ENCODE peak calls at places on chromosome 13, in four cellular contexts. F is heart right ventricle; W is lower leg skin; X is activated CD4-positive, CD25-positive, alpha-beta regulatory T cell treated with anti-CD3 and anti-CD28 coated beads, Interleukin-2, amount 50 U/mL, for 16 hours. G is an unnamed sample.
A peak's percentile ranks its signal among the peaks of the same experiment; 100 is the strongest.

GRCh38 chr13:29994911-29995601 is 144.6 kb upstream of the UBL3 start:
- DNase-seq in W (peak; percentile 40), F (no peak), X (no peak), G (no peak)

GRCh38 chr13:99357920-99358319 is 50.7 kb upstream of the GPR183 start:
- DNase-seq in F (no peak), X (no peak), W (peak; percentile 11), G (no peak)

GRCh38 chr13:104671901-104672300 is 1605.7 kb upstream of the SLC10A2 start:
- DNase-seq in F (no peak), X (no peak), W (no peak), G (no peak)

GRCh38 chr13:38419312-38419873 is 69.7 kb downstream of the UFM1 start:
- DNase-seq in W (no peak), X (no peak), F (no peak), G (no peak)

GRCh38 chr13:46620029-46620428 is 67.1 kb downstream of the LRCH1 start:
- DNase-seq in X (no peak), W (no peak), F (no peak), G (no peak)

GRCh38 chr13:99626461-99627082 is 125.3 kb downstream of the TM9SF2 start:
- DNase-seq in W (no peak), X (no peak), F (no peak), G (no peak)

GRCh38 chr13:19185086-19185864 is 3.7 kb upstream of the TUBA3C start:
- DNase-seq in X (no peak), F (no peak), W (no peak), G (peak; percentile 28)

GRCh38 chr13:106336663-106337062 is 198.8 kb downstream of the EFNB2 start:
- DNase-seq in W (no peak), X (no peak), F (no peak), G (no peak)

GRCh38 chr13:43054803-43055802 is 31.7 kb downstream of the DNAJC15 start:
- DNase-seq in W (no peak), F (peak; percentile 28), X (no peak), G (no peak)

GRCh38 chr13:47039106-47039505 is 142.3 kb upstream of the HTR2A start:
- DNase-seq in X (no peak), W (no peak), F (no peak), G (no peak)

GRCh38 chr13:77398825-77399620 is 72.1 kb upstream of the MYCBP2 start:
- DNase-seq in F (no peak), X (no peak), W (no peak), G (no peak)

GRCh38 chr13:61833228-61833627 is 417.6 kb upstream of the PCDH20 start:
- DNase-seq in F (no peak), X (no peak), W (no peak), G (no peak)

GRCh38 chr13:35988648-35989081 is 142.5 kb downstream of the DCLK1 start:
- DNase-seq in X (no peak), F (no peak), W (no peak), G (no peak)

GRCh38 chr13:50422181-50423148 is 407.2 kb downstream of the KCNRG start:
- DNase-seq in F (no peak), X (no peak), W (no peak), G (no peak)

GRCh38 chr13:60134376-60134775 is 29.4 kb downstream of the DIAPH3 start:
- DNase-seq in X (no peak), W (no peak), F (no peak), G (no peak)

GRCh38 chr13:48975926-48976676 is 389 bp downstream of the FNDC3A start:
- DNase-seq in W (peak; percentile 71), X (peak; percentile 67), F (peak; percentile 85), G (peak; percentile 80)

GRCh38 chr13:33328691-33329090 is 43.1 kb upstream of the STARD13 start:
- DNase-seq in W (no peak), F (no peak), X (no peak), G (peak; percentile 32)

GRCh38 chr13:109345433-109345941 is 440.9 kb downstream of the IRS2 start:
- DNase-seq in X (no peak), W (no peak), F (no peak), G (no peak)

GRCh38 chr13:66586489-66586888 is 643.6 kb downstream of the PCDH9 start:
- DNase-seq in W (no peak), X (no peak), F (no peak), G (no peak)

GRCh38 chr13:113532156-113532806 is 41.8 kb upstream of the DCUN1D2 start:
- DNase-seq in X (no peak), F (peak; percentile 45), W (no peak), G (no peak)